ENCODE peak calls at places on chromosomes 2 and 18, in four cellular contexts. A is HEK293T, W is WTC11, D is HepG2. Y is an unnamed sample.

GRCh38 chr2:71136174-71136573 is 5.7 kb downstream of the MPHOSPH10 start:
- DNase-seq in A (no peak), W (no peak), D (peak), Y (no peak)

GRCh38 chr18:76348267-76349066 is 146.6 kb downstream of the ZNF516 start:
- DNase-seq in A (no peak), W (no peak), D (peak), Y (no peak)

GRCh38 chr2:130834923-130835765 is 1.6 kb upstream of the ARHGEF4 start:
- DNase-seq in A (no peak), W (no peak), D (no peak), Y (no peak)

GRCh38 chr2:54773838-54774237 is 50.4 kb downstream of the EML6 start:
- DNase-seq in A (peak), W (peak), D (no peak), Y (peak)

GRCh38 chr2:112181571-112182290 is 43.5 kb downstream of the FBLN7 start:
- DNase-seq in A (no peak), W (peak), D (no peak), Y (no peak)

GRCh38 chr2:112065966-112066365 is 10.9 kb downstream of the TMEM87B start:
- DNase-seq in A (no peak), W (no peak), D (no peak), Y (no peak)

GRCh38 chr2:12424219-12424618 is 292.5 kb upstream of the TRIB2 start:
- DNase-seq in A (no peak), W (no peak), D (no peak), Y (no peak)

GRCh38 chr2:33518929-33519328 is 42.5 kb downstream of the RASGRP3 start:
- DNase-seq in A (no peak), W (no peak), D (no peak), Y (no peak)

GRCh38 chr2:147538848-147539247 is 306.0 kb upstream of the ACVR2A start:
- DNase-seq in A (no peak), W (no peak), D (no peak), Y (no peak)

GRCh38 chr2:179410552-179411356 is 146.1 kb upstream of the SESTD1 start:
- DNase-seq in A (peak), W (peak), D (peak), Y (peak)

GRCh38 chr18:23126352-23127056 is 8.8 kb upstream of the CABLES1 start:
- DNase-seq in A (no peak), W (no peak), D (no peak), Y (no peak)

GRCh38 chr18:55284614-55285013 is 303.4 kb downstream of the TCF4 start:
- DNase-seq in A (no peak), W (no peak), D (no peak), Y (no peak)

GRCh38 chr2:102661846-102662245 is 42.5 kb downstream of the SLC9A2 start:
- DNase-seq in A (no peak), W (no peak), D (no peak), Y (no peak)

GRCh38 chr18:45783097-45784075 is 42.1 kb upstream of the SIGLEC15 start:
- DNase-seq in A (no peak), W (no peak), D (no peak), Y (no peak)

GRCh38 chr2:190408538-190409271 is 550 bp downstream of the MFSD6 start:
- DNase-seq in A (peak), W (peak), D (no peak), Y (peak)

GRCh38 chr2:67256892-67257291 is 140.2 kb upstream of the ETAA1 start:
- DNase-seq in A (no peak), W (no peak), D (no peak), Y (no peak)

GRCh38 chr2:118047273-118047898 is 33.5 kb upstream of the CCDC93 start:
- DNase-seq in A (no peak), W (no peak), D (no peak), Y (no peak)

GRCh38 chr2:54084600-54084999 is 30.8 kb upstream of the ACYP2 start:
- DNase-seq in A (no peak), W (no peak), D (no peak), Y (no peak)

GRCh38 chr2:38178556-38179419 is 102.8 kb upstream of the CYP1B1 start:
- DNase-seq in A (no peak), W (no peak), D (no peak), Y (no peak)

GRCh38 chr2:31529256-31529655 is 51.5 kb downstream of the SRD5A2 start:
- DNase-seq in A (no peak), W (no peak), D (no peak), Y (no peak)
- TF ChIP-seq ELF4 in A (no peak), W (no peak), D (no peak), Y (no peak)

DNA sequence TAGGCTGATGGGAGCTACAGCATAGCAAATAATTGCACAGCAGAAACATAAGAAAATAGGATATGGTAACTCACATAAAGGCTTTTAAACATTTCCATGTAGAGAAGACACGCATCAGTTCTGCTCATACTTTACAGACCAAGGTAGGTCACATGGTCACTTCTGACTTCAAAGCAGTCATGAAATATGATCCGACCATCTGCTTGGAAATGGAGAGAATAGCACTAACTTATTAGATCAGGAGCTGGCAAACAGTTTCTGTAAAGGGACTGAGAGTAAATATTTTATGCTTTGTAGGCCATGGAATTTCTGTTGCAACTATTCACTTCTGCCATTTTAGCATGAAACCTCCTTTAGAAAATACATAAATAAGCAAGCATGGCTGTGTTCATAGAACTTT is 936.6 kb upstream of the FANCL start:
- DNase-seq in A (no peak), W (no peak), D (no peak), Y (no peak)
- TF ChIP-seq ELF4 in A (no peak), W (no peak), D (no peak), Y (no peak)

GRCh38 chr2:3168230-3168891 is 209.3 kb downstream of the EIPR1 start:
- DNase-seq in A (no peak), W (peak), D (no peak), Y (no peak)

GRCh38 chr2:3171564-3172264 is 205.9 kb downstream of the EIPR1 start:
- DNase-seq in A (no peak), W (no peak), D (no peak), Y (no peak)

GRCh38 chr2:3172265-3172935 is 205.2 kb downstream of the EIPR1 start:
- DNase-seq in A (no peak), W (no peak), D (no peak), Y (no peak)

GRCh38 chr2:3170792-3171455 is 206.7 kb downstream of the EIPR1 start:
- DNase-seq in A (no peak), W (no peak), D (no peak), Y (no peak)

GRCh38 chr2:3169106-3169870 is 208.3 kb downstream of the EIPR1 start:
- DNase-seq in A (no peak), W (no peak), D (no peak), Y (no peak)
- TF ChIP-seq ELF4 in A (no peak), W (no peak), D (no peak), Y (no peak)

GRCh38 chr18:12287684-12288405 is 20.2 kb upstream of the TUBB6 start:
- DNase-seq in A (no peak), W (peak), D (peak), Y (peak)

GRCh38 chr18:12288406-12288762 is 19.7 kb upstream of the TUBB6 start:
- DNase-seq in A (no peak), W (peak), D (no peak), Y (no peak)

GRCh38 chr18:12290086-12290485 is 18.0 kb upstream of the TUBB6 start:
- DNase-seq in A (no peak), W (no peak), D (no peak), Y (no peak)

GRCh38 chr18:12283666-12284065 is 24.4 kb upstream of the TUBB6 start:
- DNase-seq in A (no peak), W (no peak), D (no peak), Y (peak)

DNA sequence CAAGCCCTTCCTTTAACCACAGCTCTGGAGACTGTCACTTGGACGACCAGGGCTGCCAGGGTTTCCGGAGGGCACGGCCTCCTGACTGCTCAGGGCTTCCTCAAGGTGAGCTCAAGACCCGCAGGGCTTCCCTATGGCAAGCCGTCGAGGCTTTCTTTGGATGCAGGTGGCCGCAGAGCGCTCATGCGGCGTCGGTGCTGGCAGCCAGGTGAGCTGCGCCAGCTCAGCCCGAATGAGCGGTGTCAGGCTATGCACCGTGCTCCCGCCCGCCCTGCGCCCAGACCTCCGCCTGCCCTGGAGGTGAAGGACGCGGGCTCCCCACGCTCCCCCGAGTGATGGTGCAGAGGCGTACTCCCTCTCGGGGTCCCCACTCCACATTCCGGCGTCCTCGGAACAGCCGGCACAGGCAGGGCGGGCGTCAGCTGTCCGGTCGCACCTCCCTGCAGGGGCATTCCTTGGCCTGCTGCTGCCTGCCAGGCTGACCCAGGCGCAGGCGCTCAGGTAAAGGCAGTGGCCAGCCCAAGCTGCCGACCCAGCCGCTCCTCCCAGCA is 20.8 kb upstream of the TUBB6 start:
- DNase-seq in A (no peak), W (peak), D (no peak), Y (no peak)
- TF ChIP-seq ELF4 in A (no peak), W (no peak), D (no peak), Y (no peak)